ENCODE peak calls at places on chromosomes 12 and 14, in four cellular contexts. T is cardiac muscle cell; H is stimulated activated CD4-positive, alpha-beta T cell treated with anti-CD3 and anti-CD28 coated beads, Interleukin-12 subunit alpha, Interleukin-12 subunit beta, amount 100 ng/mL, for 4 hours; O is KG1. E is an unnamed sample.

GRCh38 chr14:70812124-70812818 is 3.0 kb upstream of the MAP3K9 start:
- DNase-seq in T (no peak), O (no peak), H (no peak), E (no peak)

GRCh38 chr14:30621354-30621953 is 665 bp upstream of the SCFD1 start:
- DNase-seq in T (peak; percentile 46), O (no peak), H (no peak), E (peak; percentile 28)

GRCh38 chr14:57209561-57209960 is 59.1 kb downstream of the EXOC5 start:
- DNase-seq in H (no peak), T (peak; percentile 22), O (no peak), E (no peak)

GRCh38 chr14:22554706-22555572 is 34.1 kb downstream of the DAD1 start:
- DNase-seq in O (peak; percentile 14), T (no peak), H (no peak), E (no peak)

GRCh38 chr12:79848321-79848720 is 86.6 kb downstream of the PPP1R12A start:
- DNase-seq in T (peak; percentile 50), O (no peak), H (no peak), E (no peak)

GRCh38 chr12:70849265-70849960 is 71.1 kb downstream of the PTPRR start:
- DNase-seq in T (peak; percentile 90), H (no peak), O (no peak), E (peak; percentile 11)

GRCh38 chr14:94679106-94679819 is 67.1 kb downstream of the SERPINA3 start:
- DNase-seq in T (no peak), H (no peak), O (no peak), E (no peak)

GRCh38 chr12:89414322-89414721 is 62.0 kb upstream of the DUSP6 start:
- DNase-seq in O (no peak), H (no peak), T (no peak), E (no peak)

GRCh38 chr12:21615441-21615840 is 10.8 kb upstream of the GYS2 start:
- DNase-seq in O (no peak), T (peak; percentile 6), H (no peak), E (peak; percentile 92)

GRCh38 chr14:54486685-54487084 is 2.1 kb downstream of the GMFB start:
- DNase-seq in T (peak; percentile 38), H (no peak), O (no peak), E (no peak)

GRCh38 chr12:93603762-93604161 is 31.3 kb downstream of the SOCS2 start:
- DNase-seq in T (no peak), O (no peak), H (no peak), E (no peak)

GRCh38 chr12:110824342-110824741 is 22.4 kb upstream of the CCDC63 start:
- DNase-seq in H (no peak), T (no peak), O (no peak), E (no peak)